ENCODE peak calls at places on chromosome 6, in five cellular contexts. One of them, this sample, is unnamed.
A peak's percentile ranks its signal among the peaks of the same experiment; 100 is the strongest.

GRCh38 chr6:71383891-71384489 is 95.4 kb downstream of the OGFRL1 start:
- DNase-seq in heart left ventricle: no peak
- DNase-seq in stomach: no peak
- DNase-seq in uterus: no peak
- DNase-seq in sigmoid colon: no peak
- DNase-seq in this sample: no peak

GRCh38 chr6:62129127-62129526 is 156.9 kb downstream of the KHDRBS2 start:
- DNase-seq in heart left ventricle: no peak
- DNase-seq in stomach: no peak
- DNase-seq in uterus: no peak
- DNase-seq in sigmoid colon: no peak
- DNase-seq in this sample: no peak

GRCh38 chr6:4381379-4381778 is 246.0 kb upstream of the ECI2 start:
- DNase-seq in heart left ventricle: peak; percentile 77
- DNase-seq in stomach: no peak
- DNase-seq in uterus: no peak
- DNase-seq in sigmoid colon: no peak
- DNase-seq in this sample: no peak

GRCh38 chr6:23040899-23041298 is 471.5 kb downstream of the HDGFL1 start:
- DNase-seq in heart left ventricle: no peak
- DNase-seq in stomach: no peak
- DNase-seq in uterus: no peak
- DNase-seq in sigmoid colon: no peak
- DNase-seq in this sample: no peak

GRCh38 chr6:5638666-5639065 is 368.1 kb downstream of the NRN1 start:
- DNase-seq in heart left ventricle: peak; percentile 73
- DNase-seq in stomach: no peak
- DNase-seq in uterus: no peak
- DNase-seq in sigmoid colon: no peak
- DNase-seq in this sample: no peak

GRCh38 chr6:26243132-26243531 is 121.9 kb upstream of the BTN3A2 start:
- DNase-seq in heart left ventricle: no peak
- DNase-seq in stomach: no peak
- DNase-seq in uterus: no peak
- DNase-seq in sigmoid colon: no peak
- DNase-seq in this sample: no peak

GRCh38 chr6:144535630-144536029 is 250.5 kb downstream of the UTRN start:
- DNase-seq in heart left ventricle: no peak
- DNase-seq in stomach: no peak
- DNase-seq in uterus: no peak
- DNase-seq in sigmoid colon: no peak
- DNase-seq in this sample: no peak

GRCh38 chr6:11224252-11224965 is 8.1 kb downstream of the NEDD9 start:
- DNase-seq in heart left ventricle: no peak
- DNase-seq in stomach: no peak
- DNase-seq in uterus: no peak
- DNase-seq in sigmoid colon: no peak
- DNase-seq in this sample: no peak

GRCh38 chr6:158939255-158940170 is 60.5 kb downstream of the RSPH3 start:
- DNase-seq in heart left ventricle: no peak
- DNase-seq in stomach: no peak
- DNase-seq in uterus: no peak
- DNase-seq in sigmoid colon: no peak
- DNase-seq in this sample: no peak

GRCh38 chr6:113971786-113972185 is 838 bp upstream of the HDAC2 start:
- DNase-seq in heart left ventricle: no peak
- DNase-seq in stomach: no peak
- DNase-seq in uterus: no peak
- DNase-seq in sigmoid colon: no peak
- DNase-seq in this sample: no peak

GRCh38 chr6:160917581-160917980 is 74.0 kb upstream of the MAP3K4 start:
- DNase-seq in heart left ventricle: no peak
- DNase-seq in stomach: no peak
- DNase-seq in uterus: no peak
- DNase-seq in sigmoid colon: no peak
- DNase-seq in this sample: no peak

GRCh38 chr6:124676033-124676432 is 286.2 kb upstream of the RNF217 start:
- DNase-seq in heart left ventricle: no peak
- DNase-seq in stomach: no peak
- DNase-seq in uterus: no peak
- DNase-seq in sigmoid colon: no peak
- DNase-seq in this sample: no peak

GRCh38 chr6:145887969-145888368 is 73.4 kb upstream of the FBXO30 start:
- DNase-seq in heart left ventricle: no peak
- DNase-seq in stomach: no peak
- DNase-seq in uterus: no peak
- DNase-seq in sigmoid colon: peak; percentile 63
- DNase-seq in this sample: peak; percentile 4

GRCh38 chr6:114989279-114989964 is 646.6 kb upstream of the HS3ST5 start:
- DNase-seq in heart left ventricle: no peak
- DNase-seq in stomach: no peak
- DNase-seq in uterus: no peak
- DNase-seq in sigmoid colon: no peak
- DNase-seq in this sample: no peak

GRCh38 chr6:28632326-28632851 is 106.7 kb downstream of the GPX5 start:
- DNase-seq in heart left ventricle: no peak
- DNase-seq in stomach: no peak
- DNase-seq in uterus: no peak
- DNase-seq in sigmoid colon: no peak
- DNase-seq in this sample: no peak

GRCh38 chr6:165841153-165841558 is 178.1 kb upstream of the PDE10A start:
- DNase-seq in heart left ventricle: no peak
- DNase-seq in stomach: no peak
- DNase-seq in uterus: no peak
- DNase-seq in sigmoid colon: no peak
- DNase-seq in this sample: no peak

GRCh38 chr6:11763460-11764249 is 14.9 kb downstream of the ADTRP start:
- DNase-seq in heart left ventricle: no peak
- DNase-seq in stomach: no peak
- DNase-seq in uterus: no peak
- DNase-seq in sigmoid colon: no peak
- DNase-seq in this sample: no peak

GRCh38 chr6:44172759-44173500 is 14.3 kb downstream of the CAPN11 start:
- DNase-seq in heart left ventricle: peak; percentile 85
- DNase-seq in stomach: peak; percentile 92
- DNase-seq in uterus: peak; percentile 81
- DNase-seq in sigmoid colon: peak; percentile 93
- DNase-seq in this sample: peak; percentile 81

GRCh38 chr6:149164199-149164745 is 153.2 kb upstream of the TAB2 start:
- DNase-seq in heart left ventricle: no peak
- DNase-seq in stomach: no peak
- DNase-seq in uterus: no peak
- DNase-seq in sigmoid colon: no peak
- DNase-seq in this sample: no peak

GRCh38 chr6:135624402-135625297 is 127.1 kb upstream of the AHI1 start:
- DNase-seq in heart left ventricle: no peak
- DNase-seq in stomach: no peak
- DNase-seq in uterus: no peak
- DNase-seq in sigmoid colon: no peak
- DNase-seq in this sample: no peak

GRCh38 chr6:36757206-36757605 is 59.6 kb downstream of the RAB44 start:
- DNase-seq in heart left ventricle: no peak
- DNase-seq in stomach: no peak
- DNase-seq in uterus: no peak
- DNase-seq in sigmoid colon: no peak
- DNase-seq in this sample: no peak

GRCh38 chr6:168554898-168555617 is 114.1 kb downstream of the SMOC2 start:
- DNase-seq in heart left ventricle: no peak
- DNase-seq in stomach: no peak
- DNase-seq in uterus: no peak
- DNase-seq in sigmoid colon: no peak
- DNase-seq in this sample: no peak

GRCh38 chr6:143611580-143611979 is 66.2 kb upstream of the PHACTR2 start:
- DNase-seq in heart left ventricle: no peak
- DNase-seq in stomach: no peak
- DNase-seq in uterus: no peak
- DNase-seq in sigmoid colon: no peak
- DNase-seq in this sample: no peak

DNA sequence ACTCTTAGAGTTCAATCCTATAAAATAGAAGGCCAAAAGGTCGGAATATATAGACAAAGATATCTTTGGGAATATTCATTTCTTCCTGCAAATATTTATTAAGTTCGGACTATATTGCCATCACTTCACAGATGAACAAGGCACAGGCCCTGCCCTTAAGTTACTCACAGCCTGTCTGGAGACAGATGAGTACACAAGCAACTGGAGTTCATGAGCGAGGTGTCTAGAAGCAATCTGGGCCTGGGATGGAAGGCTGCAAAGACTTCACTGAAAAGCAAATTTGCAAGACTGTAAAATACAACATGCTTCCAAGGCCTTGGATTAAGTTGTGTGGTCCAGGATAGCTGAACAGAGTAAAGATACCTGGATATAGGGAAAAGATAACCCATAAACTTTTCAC is 56.7 kb upstream of the CEP85L start:
- DNase-seq in heart left ventricle: no peak
- DNase-seq in stomach: no peak
- DNase-seq in uterus: no peak
- DNase-seq in sigmoid colon: no peak
- DNase-seq in this sample: no peak
- H3K4me1 ChIP-seq in heart left ventricle: peaks cover 34% of the 10 kb centered on the region
- H3K4me1 ChIP-seq in stomach: peaks cover 44% of the 10 kb centered on the region
- H3K4me1 ChIP-seq in uterus: peaks cover 9% of the 10 kb centered on the region
- H3K4me1 ChIP-seq in sigmoid colon: peaks cover 27% of the 10 kb centered on the region
- H3K4me1 ChIP-seq in this sample: no peaks in the 10 kb centered on the region

GRCh38 chr6:133062702-133063319 is 178.3 kb upstream of the EYA4 start:
- DNase-seq in heart left ventricle: peak; percentile 12
- DNase-seq in stomach: no peak
- DNase-seq in uterus: no peak
- DNase-seq in sigmoid colon: no peak
- DNase-seq in this sample: no peak

GRCh38 chr6:133067960-133068359 is 173.2 kb upstream of the EYA4 start:
- DNase-seq in heart left ventricle: no peak
- DNase-seq in stomach: no peak
- DNase-seq in uterus: no peak
- DNase-seq in sigmoid colon: no peak
- DNase-seq in this sample: no peak

GRCh38 chr6:133057352-133057751 is 183.8 kb upstream of the EYA4 start:
- DNase-seq in heart left ventricle: no peak
- DNase-seq in stomach: no peak
- DNase-seq in uterus: no peak
- DNase-seq in sigmoid colon: no peak
- DNase-seq in this sample: no peak

GRCh38 chr6:133062077-133062476 is 179.1 kb upstream of the EYA4 start:
- DNase-seq in heart left ventricle: peak; percentile 47
- DNase-seq in stomach: no peak
- DNase-seq in uterus: no peak
- DNase-seq in sigmoid colon: no peak
- DNase-seq in this sample: no peak
- TF ChIP-seq POLR2A in heart left ventricle: no peak
- TF ChIP-seq POLR2A in stomach: no peak
- TF ChIP-seq POLR2A in uterus: no peak
- TF ChIP-seq POLR2A in sigmoid colon: no peak
- TF ChIP-seq POLR2A in this sample: no peak

DNA sequence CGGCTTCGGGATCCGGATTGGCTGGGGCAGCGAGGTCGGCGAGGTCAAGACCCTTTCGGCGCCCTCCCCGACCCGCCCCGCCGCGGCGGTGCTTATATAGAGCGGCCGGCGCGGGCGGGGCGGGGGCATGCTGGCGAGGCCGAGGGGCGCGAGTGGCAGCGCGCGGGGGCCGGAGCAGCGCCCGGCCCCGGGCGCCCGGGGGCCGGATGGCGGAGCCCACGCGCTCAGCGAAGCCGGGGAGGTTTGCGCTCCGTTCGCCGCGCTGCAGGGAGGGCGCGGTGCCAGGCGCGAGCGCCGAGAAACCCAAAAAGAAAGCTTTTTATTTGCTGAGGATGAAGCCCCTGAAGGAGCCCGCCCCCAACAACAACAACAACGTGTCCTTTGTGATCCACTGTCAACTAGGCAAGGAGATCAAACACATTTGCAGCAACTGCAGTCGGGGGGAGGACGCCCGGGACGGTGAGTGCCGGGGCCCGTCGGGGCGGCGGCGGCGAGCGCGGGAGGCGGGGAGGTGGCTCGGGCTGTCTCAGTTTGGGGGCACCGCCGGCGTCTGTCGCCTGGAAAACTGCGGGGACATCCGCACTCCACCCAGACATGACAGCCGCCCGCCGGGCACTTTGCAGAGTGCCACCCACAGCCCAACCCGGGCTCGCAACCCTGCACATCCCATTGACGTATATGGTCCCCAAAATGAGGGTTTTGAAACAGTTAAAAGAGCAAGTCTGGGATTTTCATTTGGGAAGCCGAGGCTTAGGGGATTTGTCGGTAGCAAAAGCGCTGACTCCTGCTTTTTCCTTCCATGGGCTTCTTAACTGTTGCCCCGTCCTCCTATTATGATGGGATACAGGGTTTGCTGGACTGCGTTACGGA is 297.3 kb downstream of the PHACTR1 start:
- DNase-seq in heart left ventricle: no peak
- DNase-seq in stomach: no peak
- DNase-seq in uterus: no peak
- DNase-seq in sigmoid colon: no peak
- DNase-seq in this sample: no peak
- H3K27me3 ChIP-seq in heart left ventricle: no peaks in the 10 kb centered on the region
- H3K27me3 ChIP-seq in stomach: peaks cover 33% of the 10 kb centered on the region
- H3K27me3 ChIP-seq in uterus: peaks cover 8% of the 10 kb centered on the region
- H3K27me3 ChIP-seq in sigmoid colon: no peaks in the 10 kb centered on the region
- H3K27me3 ChIP-seq in this sample: peaks cover 3% of the 10 kb centered on the region

DNA sequence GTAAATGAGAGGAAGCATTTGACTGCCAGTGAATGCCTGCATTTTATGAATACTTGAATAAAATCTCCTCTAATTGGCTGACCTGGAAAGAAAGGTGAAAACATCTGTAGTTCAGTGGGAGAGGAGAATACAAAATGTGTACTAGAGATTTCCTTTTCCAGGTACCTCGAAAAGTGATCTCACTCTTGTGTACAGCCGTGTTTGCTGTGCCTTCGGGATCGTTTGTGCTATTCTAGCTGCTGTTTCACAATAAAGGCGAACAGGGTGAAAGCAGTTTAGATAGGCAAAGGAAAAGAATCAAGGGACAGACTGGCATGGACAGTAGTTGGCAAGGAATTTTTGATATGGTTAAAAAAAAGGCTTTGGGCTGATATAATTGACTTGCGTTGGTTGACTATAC is 112.3 kb downstream of the ARID1B start:
- DNase-seq in heart left ventricle: no peak
- DNase-seq in stomach: no peak
- DNase-seq in uterus: no peak
- DNase-seq in sigmoid colon: no peak
- DNase-seq in this sample: no peak
- H3K4me1 ChIP-seq in heart left ventricle: peaks cover 65% of the 10 kb centered on the region
- H3K4me1 ChIP-seq in stomach: peaks cover 63% of the 10 kb centered on the region
- H3K4me1 ChIP-seq in uterus: peaks cover 8% of the 10 kb centered on the region
- H3K4me1 ChIP-seq in sigmoid colon: peaks cover 31% of the 10 kb centered on the region
- H3K4me1 ChIP-seq in this sample: no peaks in the 10 kb centered on the region